ENCODE peak calls at places on chromosomes 13 and 19, in four cellular contexts. E is adrenal gland, J is aorta, Y is epithelial cell of prostate. K is an unnamed sample.

GRCh38 chr19:44972802-44973201 is 17.6 kb downstream of the CLPTM1 start:
- DNase-seq in E (no peak), J (no peak), Y (no peak), K (no peak)

GRCh38 chr19:51546650-51547396 is 15.4 kb upstream of the SIGLEC6 start:
- DNase-seq in J (no peak), E (no peak), Y (no peak), K (no peak)

GRCh38 chr19:41604831-41605230 is 22.0 kb downstream of the CEACAM4 start:
- DNase-seq in E (no peak), J (no peak), Y (no peak), K (no peak)

GRCh38 chr19:4474504-4475136 is 2.5 kb downstream of the HDGFL2 start:
- DNase-seq in E (no peak), Y (no peak), J (no peak), K (no peak)

GRCh38 chr13:78376033-78376432 is 227.3 kb downstream of the POU4F1 start:
- DNase-seq in J (no peak), E (no peak), Y (no peak), K (no peak)

GRCh38 chr13:36135876-36136275 is 4.7 kb upstream of the DCLK1 start:
- DNase-seq in Y (no peak), E (no peak), J (no peak), K (no peak)

GRCh38 chr19:39032164-39032918 is at the start of gene FBXO27:
- DNase-seq in E (no peak), J (peak), Y (no peak), K (peak)

GRCh38 chr19:43774103-43774939 is 6.5 kb downstream of the KCNN4 start:
- DNase-seq in J (no peak), Y (no peak), E (peak), K (no peak)

GRCh38 chr19:48154003-48154402 is 16.1 kb downstream of the LIG1 start:
- DNase-seq in J (no peak), E (no peak), Y (no peak), K (no peak)

GRCh38 chr13:111905609-111905945 is 161.4 kb upstream of the SOX1 start:
- DNase-seq in J (no peak), Y (no peak), E (no peak), K (no peak)

GRCh38 chr19:14563989-14564650 is 7.7 kb downstream of the NDUFB7 start:
- DNase-seq in Y (no peak), J (no peak), E (peak), K (no peak)

GRCh38 chr13:32659736-32660135 is 73.5 kb downstream of the PDS5B start:
- DNase-seq in J (no peak), Y (no peak), E (no peak), K (no peak)

GRCh38 chr13:78420814-78421213 is 182.5 kb downstream of the POU4F1 start:
- DNase-seq in J (no peak), Y (no peak), E (no peak), K (no peak)

GRCh38 chr13:67574320-67575233 is 344.4 kb upstream of the PCDH9 start:
- DNase-seq in Y (no peak), E (no peak), J (no peak), K (peak)

GRCh38 chr13:94620286-94620896 is 18.7 kb downstream of the GPR180 start:
- DNase-seq in J (no peak), E (peak), Y (no peak), K (peak)

GRCh38 chr19:15507068-15508034 is 974 bp upstream of the CYP4F22 start:
- DNase-seq in Y (no peak), J (no peak), E (no peak), K (no peak)

GRCh38 chr13:33367186-33367895 is 81.8 kb upstream of the STARD13 start:
- DNase-seq in E (no peak), Y (no peak), J (no peak), K (no peak)

GRCh38 chr19:57321746-57322145 is 1.5 kb downstream of the ZNF543 start:
- DNase-seq in Y (no peak), J (no peak), E (no peak), K (no peak)

GRCh38 chr13:33940898-33941297 is 122.9 kb downstream of the RFC3 start:
- DNase-seq in E (no peak), Y (peak), J (no peak), K (peak)

GRCh38 chr13:28568286-28568685 is 73.4 kb upstream of the FLT1 start:
- DNase-seq in E (peak), Y (no peak), J (no peak), K (no peak)

GRCh38 chr13:23599083-23599925 is 29.1 kb downstream of the TNFRSF19 start:
- DNase-seq in E (no peak), Y (no peak), J (no peak), K (peak)

GRCh38 chr19:45150731-45151725 is 9.8 kb downstream of the NKPD1 start:
- DNase-seq in J (no peak), Y (no peak), E (no peak), K (no peak)

GRCh38 chr13:33953203-33953602 is 135.3 kb downstream of the RFC3 start:
- DNase-seq in J (no peak), E (no peak), Y (no peak), K (no peak)

GRCh38 chr13:113845055-113845454 is 18.8 kb downstream of the GAS6 start:
- DNase-seq in J (peak), E (no peak), Y (no peak), K (no peak)

GRCh38 chr19:34184880-34185491 is 12.7 kb downstream of the LSM14A start:
- DNase-seq in J (no peak), Y (no peak), E (no peak), K (no peak)
- H3K27ac ChIP-seq in J (no peak), Y (no peak), E (peak), K (no peak)

GRCh38 chr13:52160053-52160452 is 656 bp upstream of the NEK3 start:
- DNase-seq in J (no peak), E (no peak), Y (no peak), K (no peak)
- H3K27ac ChIP-seq in J (no peak), E (no peak), Y (no peak), K (no peak)

GRCh38 chr13:48154671-48155070 is 59.8 kb upstream of the MED4 start:
- DNase-seq in J (no peak), Y (no peak), E (no peak), K (no peak)
- H3K27ac ChIP-seq in J (no peak), Y (peak), E (no peak), K (peak)

GRCh38 chr19:2633693-2634075 is 68.8 kb downstream of the GNG7 start:
- DNase-seq in Y (no peak), E (no peak), J (no peak), K (no peak)
- H3K27ac ChIP-seq in Y (no peak), E (no peak), J (no peak), K (no peak)

DNA sequence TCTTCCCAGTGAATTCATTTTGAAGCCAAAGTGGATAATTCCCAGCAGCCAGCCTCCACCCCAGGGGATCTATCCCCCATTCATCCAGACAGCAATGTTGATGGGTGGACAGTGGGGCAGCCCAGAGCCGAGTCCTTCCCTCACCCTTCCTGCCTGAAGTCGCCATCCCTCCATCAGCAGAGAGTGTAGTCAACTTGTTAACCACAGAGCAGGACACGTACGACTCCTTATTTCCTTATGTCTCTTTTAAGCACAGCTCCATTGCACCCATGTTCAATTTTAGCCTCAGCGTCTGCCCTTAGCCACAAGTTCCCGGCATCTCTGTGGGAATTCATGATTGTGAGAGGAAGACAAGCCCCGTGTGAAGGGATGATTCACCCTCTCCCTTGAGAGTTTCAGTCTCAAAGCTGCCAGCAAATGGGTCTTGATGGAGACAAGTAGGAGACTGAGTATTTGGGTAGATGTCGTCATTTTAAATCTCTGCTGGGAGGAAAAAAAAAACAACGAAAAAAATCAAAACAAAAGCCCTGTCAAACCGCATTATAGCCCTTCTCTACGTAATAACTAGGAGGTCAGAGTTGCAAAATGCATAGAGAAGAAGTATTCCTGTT is 58.3 kb upstream of the MEDAG start:
- DNase-seq in E (peak), J (no peak), Y (peak), K (no peak)
- H3K27ac ChIP-seq in E (no peak), J (peak), Y (no peak), K (peak)

GRCh38 chr19:19742773-19743172 is 9.9 kb upstream of the ZNF14 start:
- DNase-seq in E (no peak), J (peak), Y (no peak), K (no peak)

GRCh38 chr19:19738564-19738963 is 5.7 kb upstream of the ZNF14 start:
- DNase-seq in J (peak), E (no peak), Y (no peak), K (no peak)

GRCh38 chr19:19740755-19741154 is 7.8 kb upstream of the ZNF14 start:
- DNase-seq in J (peak), Y (no peak), E (no peak), K (no peak)

GRCh38 chr19:19743176-19743575 is 10.3 kb upstream of the ZNF14 start:
- DNase-seq in J (peak), E (no peak), Y (no peak), K (no peak)

GRCh38 chr19:19741184-19741583 is 8.3 kb upstream of the ZNF14 start:
- DNase-seq in E (no peak), J (no peak), Y (no peak), K (no peak)
- H3K27ac ChIP-seq in E (no peak), J (no peak), Y (no peak), K (no peak)

GRCh38 chr19:28289294-28290063 is 923.5 kb downstream of the UQCRFS1 start:
- DNase-seq in Y (no peak), J (no peak), E (peak), K (no peak)
- H3K27ac ChIP-seq in Y (no peak), J (no peak), E (no peak), K (no peak)

DNA sequence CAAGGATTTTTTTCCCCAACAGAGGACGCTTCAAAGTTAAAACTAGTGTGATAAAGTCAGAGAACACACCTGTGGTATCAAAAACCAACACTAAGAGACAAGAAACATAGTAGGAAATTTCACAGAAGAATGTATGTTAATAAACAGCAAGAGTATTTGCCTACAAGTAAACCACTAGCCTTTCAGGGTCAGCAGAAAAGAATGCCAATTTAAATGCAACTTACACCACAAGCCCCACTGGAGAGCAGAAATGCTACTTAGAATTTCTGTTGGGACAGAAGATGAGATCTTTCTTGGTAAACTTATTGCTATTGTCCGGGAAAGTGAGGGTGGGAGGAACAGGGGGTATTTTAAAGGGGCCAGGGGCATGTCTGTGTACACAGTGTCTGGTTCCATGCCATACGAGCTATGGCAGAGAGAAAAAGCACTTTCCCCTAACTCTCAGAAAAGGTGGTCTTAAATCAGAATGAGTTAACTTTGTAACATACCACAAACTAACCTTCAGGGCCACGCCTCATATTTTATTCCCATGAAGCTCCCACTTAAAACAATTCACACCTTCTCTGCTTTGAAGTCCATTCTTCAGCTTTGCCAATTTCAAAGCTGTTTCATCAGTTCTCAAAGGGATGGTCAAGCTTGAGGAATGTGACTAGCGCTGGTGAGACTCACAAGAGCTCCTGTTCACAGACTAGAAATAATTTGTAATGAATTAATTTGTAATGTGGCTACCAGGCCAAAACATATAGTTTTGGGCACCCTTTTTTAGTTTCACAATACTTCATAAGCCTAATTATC is 68.4 kb downstream of the STK24 start:
- DNase-seq in J (no peak), E (no peak), Y (no peak), K (peak)
- H3K27ac ChIP-seq in J (no peak), E (no peak), Y (peak), K (peak)

DNA sequence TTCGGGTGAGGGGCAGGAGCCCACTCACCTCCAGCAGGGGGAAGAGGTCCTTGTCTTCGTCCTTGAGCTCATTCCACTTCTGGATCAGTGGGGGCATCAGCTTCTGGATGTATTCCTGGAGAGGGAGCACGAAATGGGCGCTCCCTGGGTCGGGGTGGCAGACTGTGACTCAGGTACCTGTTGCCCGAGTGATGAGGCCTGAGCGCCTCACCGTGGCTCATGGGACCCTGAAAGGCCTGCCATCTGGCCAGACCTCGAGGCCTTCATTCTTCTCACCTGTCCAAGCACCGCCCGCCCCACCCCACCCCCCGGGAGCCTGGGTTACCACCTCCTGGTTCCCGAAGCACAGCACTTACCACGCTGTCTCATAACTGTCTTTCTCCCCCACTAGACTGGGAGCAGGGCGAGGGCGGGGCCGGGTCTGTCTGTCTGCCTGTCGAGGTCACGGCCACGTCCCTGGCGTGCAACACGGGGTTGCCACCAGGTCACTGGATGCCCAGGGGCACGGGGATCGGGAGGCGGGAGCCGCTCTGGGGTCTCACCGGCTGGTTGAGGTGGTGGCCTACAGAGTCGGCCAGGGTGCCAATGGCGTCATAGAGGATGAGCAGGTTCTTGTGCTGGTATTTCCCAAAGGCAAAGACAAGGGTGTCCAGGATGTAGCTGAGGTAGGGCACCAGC is 9.4 kb upstream of the FBXW9 start:
- DNase-seq in Y (no peak), J (no peak), E (no peak), K (no peak)
- H3K27ac ChIP-seq in Y (no peak), J (no peak), E (no peak), K (no peak)

DNA sequence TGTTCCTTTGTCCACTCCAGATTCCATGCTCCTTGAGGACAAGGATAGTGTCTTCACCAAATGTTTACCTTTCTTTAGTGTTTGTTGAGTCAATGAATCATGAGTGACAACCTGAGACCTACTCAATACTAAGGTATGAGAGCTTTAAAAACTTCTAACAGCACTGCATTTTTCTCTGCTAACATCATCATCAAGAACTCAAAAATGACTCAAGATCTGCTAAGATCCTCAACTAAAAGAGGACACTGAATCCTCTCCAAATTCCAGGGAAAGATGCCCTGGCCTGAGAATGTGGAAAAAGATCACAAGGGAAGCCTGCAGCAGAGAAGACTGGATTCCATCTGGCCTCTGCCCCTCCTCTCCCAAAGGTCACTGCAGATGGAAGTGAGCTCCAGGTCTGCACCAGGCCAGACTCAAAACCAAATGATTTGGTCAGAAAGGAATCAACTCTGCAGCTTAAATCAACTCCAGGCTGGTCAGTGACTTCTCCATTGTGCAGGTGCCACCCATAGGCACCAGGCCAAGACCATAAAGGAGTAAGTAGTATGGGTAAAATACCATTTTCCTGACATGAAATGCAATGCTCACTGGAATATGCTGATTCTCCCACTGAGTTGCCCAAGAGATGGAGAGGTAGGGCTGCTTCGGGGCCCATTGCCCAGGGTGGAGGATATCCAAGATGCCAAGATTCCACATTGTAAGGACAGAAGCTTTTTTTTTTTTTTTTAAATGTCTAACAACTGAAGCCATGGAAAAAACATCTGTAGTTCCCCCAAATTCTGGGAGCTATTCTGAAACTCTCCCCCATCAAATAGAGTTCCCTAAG is 89.5 kb upstream of the DOCK9 start:
- DNase-seq in J (no peak), E (no peak), Y (peak), K (peak)
- H3K27ac ChIP-seq in J (no peak), E (no peak), Y (peak), K (no peak)

K was measured in foreskin keratinocyte.